ENCODE peak calls at places on chromosomes 11 and 22, in ten cellular contexts. R is HAP-1; I is CD8-positive, alpha-beta memory T cell; G is adrenal gland; Y is CD8-positive, alpha-beta T cell; K is aorta; F is transverse colon; N is SK-N-SH; C is endothelial cell of umbilical vein; P is cardiac muscle cell. Q is an unnamed sample.

GRCh38 chr11:128689946-128690745 is 3.7 kb upstream of the FLI1 start:
- DNase-seq in R (no peak), I (no peak), G (no peak), Y (no peak), K (no peak), F (no peak), N (peak), C (no peak), P (peak), Q (no peak)

GRCh38 chr11:10455637-10456487 is 798 bp downstream of the AMPD3 start:
- DNase-seq in R (peak), I (peak), G (peak), Y (peak), K (no peak), F (peak), N (peak), C (peak), P (peak), Q (peak)

GRCh38 chr11:99316761-99317475 is 296.2 kb downstream of the CNTN5 start:
- DNase-seq in R (no peak), I (no peak), G (no peak), Y (no peak), K (no peak), F (no peak), N (no peak), C (no peak), P (peak), Q (no peak)

GRCh38 chr11:107741044-107741823 is 29.4 kb upstream of the SLN start:
- DNase-seq in R (peak), I (no peak), G (no peak), Y (no peak), K (no peak), F (peak), N (peak), C (peak), P (peak), Q (peak)

GRCh38 chr11:90220391-90220790 is 2.5 kb downstream of the CHORDC1 start:
- DNase-seq in R (no peak), I (no peak), G (peak), Y (no peak), K (no peak), F (no peak), N (no peak), C (peak), P (no peak), Q (no peak)

GRCh38 chr11:87173185-87174039 is 135.7 kb downstream of the TMEM135 start:
- DNase-seq in R (no peak), I (no peak), G (no peak), Y (no peak), K (no peak), F (no peak), N (no peak), C (peak), P (no peak), Q (no peak)

GRCh38 chr11:130174642-130175041 is 15.1 kb downstream of the ST14 start:
- DNase-seq in R (no peak), I (no peak), G (no peak), Y (no peak), K (no peak), F (no peak), N (no peak), C (no peak), P (no peak), Q (no peak)

GRCh38 chr22:47135338-47135737 is 372.9 kb downstream of the TBC1D22A start:
- DNase-seq in R (no peak), I (no peak), G (no peak), Y (no peak), K (no peak), F (no peak), N (no peak), C (no peak), P (no peak), Q (no peak)

GRCh38 chr11:33696411-33696810 is 4.2 kb downstream of the C11orf91 start:
- DNase-seq in R (no peak), I (no peak), G (no peak), Y (no peak), K (no peak), F (no peak), N (no peak), C (no peak), P (no peak), Q (no peak)

GRCh38 chr11:75342231-75342918 is 9.1 kb downstream of the ARRB1 start:
- DNase-seq in R (no peak), I (no peak), G (no peak), Y (no peak), K (no peak), F (no peak), N (no peak), C (no peak), P (no peak), Q (no peak)

GRCh38 chr11:108663154-108663877 is 1.6 kb upstream of the DDX10 start:
- DNase-seq in R (no peak), I (no peak), G (no peak), Y (no peak), K (no peak), F (no peak), N (no peak), C (no peak), P (no peak), Q (no peak)

GRCh38 chr11:540583-541432 is 3.5 kb downstream of the LRRC56 start:
- DNase-seq in R (no peak), I (no peak), G (no peak), Y (no peak), K (peak), F (no peak), N (no peak), C (no peak), P (no peak), Q (no peak)

GRCh38 chr11:1087961-1088926 is 13.6 kb downstream of the MUC2 start:
- DNase-seq in R (peak), I (no peak), G (no peak), Y (no peak), K (peak), F (peak), N (no peak), C (no peak), P (no peak), Q (peak)

GRCh38 chr11:125594958-125595357 is 2.3 kb downstream of the STT3A start:
- DNase-seq in R (no peak), I (no peak), G (no peak), Y (no peak), K (no peak), F (no peak), N (no peak), C (no peak), P (no peak), Q (no peak)
- H3K4me3 ChIP-seq in R (no peak), I (no peak), G (no peak), Y (no peak), K (no peak), F (no peak), N (no peak), C (no peak), P (no peak), Q (no peak)

GRCh38 chr11:2947744-2948143 is 18.5 kb upstream of the PHLDA2 start:
- DNase-seq in R (no peak), I (no peak), G (no peak), Y (no peak), K (no peak), F (no peak), N (no peak), C (no peak), P (no peak), Q (no peak)
- H3K4me3 ChIP-seq in R (no peak), I (no peak), G (no peak), Y (no peak), K (no peak), F (no peak), N (no peak), C (no peak), P (no peak), Q (no peak)

GRCh38 chr22:19733755-19734154 is 10.4 kb downstream of the GP1BB start:
- DNase-seq in R (no peak), I (no peak), G (no peak), Y (no peak), K (no peak), F (no peak), N (no peak), C (no peak), P (no peak), Q (no peak)

GRCh38 chr22:19731736-19732135 is 8.4 kb downstream of the GP1BB start:
- DNase-seq in R (no peak), I (no peak), G (no peak), Y (no peak), K (no peak), F (no peak), N (no peak), C (no peak), P (no peak), Q (no peak)

GRCh38 chr22:19731361-19731725 is 8.0 kb downstream of the GP1BB start:
- DNase-seq in R (no peak), I (no peak), G (no peak), Y (no peak), K (no peak), F (no peak), N (no peak), C (no peak), P (no peak), Q (no peak)

GRCh38 chr22:19734163-19734562 is 10.8 kb downstream of the GP1BB start:
- DNase-seq in R (no peak), I (no peak), G (no peak), Y (no peak), K (no peak), F (no peak), N (no peak), C (no peak), P (no peak), Q (no peak)

GRCh38 chr22:19732403-19733113 is 9.2 kb downstream of the GP1BB start:
- DNase-seq in R (no peak), I (no peak), G (no peak), Y (no peak), K (no peak), F (no peak), N (no peak), C (no peak), P (no peak), Q (no peak)
- H3K4me3 ChIP-seq in R (no peak), I (no peak), G (no peak), Y (no peak), K (no peak), F (no peak), N (no peak), C (no peak), P (no peak), Q (no peak)

DNA sequence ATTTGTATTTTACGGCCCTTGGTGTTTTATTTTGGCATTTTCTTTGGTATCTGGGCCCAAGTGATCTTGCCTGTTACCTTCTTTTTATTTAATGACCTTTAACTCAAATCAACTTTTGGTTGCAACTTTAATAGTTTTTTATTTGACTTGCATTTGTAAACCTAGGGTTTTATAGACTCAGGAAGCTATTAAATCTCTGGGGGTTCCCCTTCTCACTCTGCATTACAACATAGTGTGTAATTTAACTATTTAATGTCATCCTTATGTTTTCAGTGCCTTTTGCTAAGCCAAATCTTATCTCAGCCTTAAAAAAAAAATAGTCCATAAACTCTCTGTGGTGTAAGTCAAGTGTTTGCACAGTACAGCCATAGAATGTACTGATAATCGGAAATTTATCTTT is 3.4 kb downstream of the FJX1 start:
- DNase-seq in R (no peak), I (no peak), G (no peak), Y (no peak), K (no peak), F (no peak), N (no peak), C (no peak), P (no peak), Q (no peak)
- H3K4me3 ChIP-seq in R (no peak), I (no peak), G (no peak), Y (no peak), K (no peak), F (no peak), N (peak), C (no peak), P (no peak), Q (no peak)

GRCh38 chr11:15845261-15845660 is 511.1 kb downstream of the SOX6 start:
- DNase-seq in R (peak), I (no peak), G (no peak), Y (no peak), K (no peak), F (no peak), N (no peak), C (no peak), P (no peak), Q (no peak)
- H3K4me3 ChIP-seq in R (no peak), I (no peak), G (no peak), Y (no peak), K (no peak), F (no peak), N (no peak), C (no peak), P (no peak), Q (no peak)

GRCh38 chr22:46076651-46077339 is 73.5 kb upstream of the PPARA start:
- DNase-seq in R (peak), I (no peak), G (peak), Y (no peak), K (peak), F (peak), N (no peak), C (no peak), P (no peak), Q (no peak)
- H3K4me3 ChIP-seq in R (peak), I (no peak), G (no peak), Y (no peak), K (no peak), F (peak), N (peak), C (no peak), P (no peak), Q (no peak)

GRCh38 chr22:44622147-44622427 is 79.9 kb upstream of the PRR5 start:
- DNase-seq in R (peak), I (no peak), G (no peak), Y (no peak), K (peak), F (no peak), N (peak), C (no peak), P (no peak), Q (peak)
- H3K4me3 ChIP-seq in R (no peak), I (no peak), G (no peak), Y (no peak), K (no peak), F (no peak), N (no peak), C (no peak), P (no peak), Q (no peak)

GRCh38 chr11:93850585-93851018 is at the start of gene VSTM5:
- DNase-seq in R (no peak), I (no peak), G (no peak), Y (no peak), K (no peak), F (no peak), N (no peak), C (no peak), P (no peak), Q (no peak)
- H3K4me3 ChIP-seq in R (no peak), I (no peak), G (no peak), Y (no peak), K (peak), F (peak), N (peak), C (peak), P (peak), Q (no peak)

GRCh38 chr11:15074206-15075161 is 1.1 kb downstream of the CALCB start:
- DNase-seq in R (peak), I (peak), G (peak), Y (peak), K (peak), F (peak), N (peak), C (peak), P (peak), Q (peak)
- H3K4me3 ChIP-seq in R (no peak), I (peak), G (no peak), Y (peak), K (no peak), F (peak), N (peak), C (no peak), P (peak), Q (peak)